ENCODE peak calls at places on chromosome 12, in four cellular contexts. U, B, S and G are unnamed samples.

GRCh38 chr12:53508534-53509199 is 1.4 kb upstream of the NPFF start:
- DNase-seq in U (peak), B (peak), S (no peak), G (peak)

GRCh38 chr12:95820096-95820703 is 29.6 kb upstream of the NTN4 start:
- DNase-seq in U (peak), B (no peak), S (peak), G (peak)

GRCh38 chr12:30098677-30099076 is 314.9 kb upstream of the TMTC1 start:
- DNase-seq in U (no peak), B (no peak), S (no peak), G (no peak)

GRCh38 chr12:44654641-44655625 is 221.2 kb downstream of the NELL2 start:
- DNase-seq in U (no peak), B (peak), S (no peak), G (no peak)

GRCh38 chr12:77888611-77889010 is 57.9 kb downstream of the NAV3 start:
- DNase-seq in U (peak), B (no peak), S (peak), G (no peak)

GRCh38 chr12:88432536-88433462 is 147.5 kb downstream of the KITLG start:
- DNase-seq in U (no peak), B (no peak), S (no peak), G (no peak)

GRCh38 chr12:82948462-82948861 is 261.8 kb downstream of the TMTC2 start:
- DNase-seq in U (no peak), B (no peak), S (no peak), G (no peak)

GRCh38 chr12:124884587-124885438 is 21.1 kb upstream of the SCARB1 start:
- DNase-seq in U (peak), B (no peak), S (no peak), G (no peak)

GRCh38 chr12:15829949-15830348 is 40.8 kb upstream of the EPS8 start:
- DNase-seq in U (no peak), B (no peak), S (no peak), G (no peak)

GRCh38 chr12:120062976-120063579 is 53.5 kb downstream of the RAB35 start:
- DNase-seq in U (peak), B (no peak), S (no peak), G (no peak)

GRCh38 chr12:108570743-108571603 is 8.6 kb downstream of the ISCU start:
- DNase-seq in U (peak), B (peak), S (peak), G (peak)

DNA sequence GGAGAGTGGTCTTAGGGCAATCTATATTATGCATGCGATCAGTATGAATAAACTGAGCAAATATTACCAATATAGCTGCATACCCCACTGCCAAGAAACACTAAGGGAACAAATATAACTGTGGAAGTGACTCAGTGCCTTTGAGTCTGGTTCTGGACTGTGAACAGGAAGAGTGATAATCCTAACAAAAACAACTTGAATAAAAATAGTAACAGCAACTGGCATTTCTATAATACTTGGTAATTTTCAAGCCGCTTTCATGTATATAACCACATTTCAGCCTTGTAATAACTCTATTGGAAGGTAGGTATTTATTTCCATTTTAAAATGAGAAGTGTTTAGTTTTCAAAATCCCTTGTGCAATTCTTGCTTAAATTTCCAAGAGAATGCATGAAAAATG is 338.4 kb upstream of the TMEM132C start:
- DNase-seq in U (no peak), B (no peak), S (no peak), G (no peak)
- TF ChIP-seq JUND in U (no peak), B (no peak), S (no peak), G (no peak)

DNA sequence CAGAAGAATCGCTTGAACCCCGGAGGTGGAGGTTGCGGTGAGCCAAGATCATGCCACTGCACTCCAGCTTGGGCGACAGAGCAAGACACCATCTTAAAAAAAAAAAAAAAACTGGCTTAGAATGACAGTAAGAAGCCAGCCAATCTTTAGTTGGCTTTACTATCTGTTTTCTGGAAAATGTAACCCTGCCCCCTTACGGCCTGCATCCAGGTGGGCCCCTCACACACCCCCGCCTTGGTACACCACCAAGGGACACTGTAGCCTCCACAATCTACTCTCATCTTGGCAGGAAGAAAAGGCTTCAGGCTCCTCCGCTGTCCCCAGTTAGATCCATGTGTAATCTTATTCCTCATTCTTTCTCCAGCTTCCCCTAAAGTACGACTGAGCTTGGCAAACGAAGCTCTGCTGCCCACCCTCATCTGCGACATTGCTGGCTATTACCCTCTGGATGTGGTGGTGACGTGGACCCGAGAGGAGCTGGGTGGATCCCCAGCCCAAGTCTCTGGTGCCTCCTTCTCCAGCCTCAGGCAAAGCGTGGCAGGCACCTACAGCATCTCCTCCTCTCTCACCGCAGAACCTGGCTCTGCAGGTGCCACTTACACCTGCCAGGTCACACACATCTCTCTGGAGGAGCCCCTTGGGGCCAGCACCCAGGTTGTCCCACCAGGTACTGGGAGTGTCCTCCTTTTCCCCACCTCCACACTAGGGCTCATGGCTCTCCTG is 6.6 kb downstream of the TAPBPL start:
- DNase-seq in U (no peak), B (no peak), S (no peak), G (no peak)
- TF ChIP-seq JUND in U (no peak), B (no peak), S (no peak), G (no peak)

DNA sequence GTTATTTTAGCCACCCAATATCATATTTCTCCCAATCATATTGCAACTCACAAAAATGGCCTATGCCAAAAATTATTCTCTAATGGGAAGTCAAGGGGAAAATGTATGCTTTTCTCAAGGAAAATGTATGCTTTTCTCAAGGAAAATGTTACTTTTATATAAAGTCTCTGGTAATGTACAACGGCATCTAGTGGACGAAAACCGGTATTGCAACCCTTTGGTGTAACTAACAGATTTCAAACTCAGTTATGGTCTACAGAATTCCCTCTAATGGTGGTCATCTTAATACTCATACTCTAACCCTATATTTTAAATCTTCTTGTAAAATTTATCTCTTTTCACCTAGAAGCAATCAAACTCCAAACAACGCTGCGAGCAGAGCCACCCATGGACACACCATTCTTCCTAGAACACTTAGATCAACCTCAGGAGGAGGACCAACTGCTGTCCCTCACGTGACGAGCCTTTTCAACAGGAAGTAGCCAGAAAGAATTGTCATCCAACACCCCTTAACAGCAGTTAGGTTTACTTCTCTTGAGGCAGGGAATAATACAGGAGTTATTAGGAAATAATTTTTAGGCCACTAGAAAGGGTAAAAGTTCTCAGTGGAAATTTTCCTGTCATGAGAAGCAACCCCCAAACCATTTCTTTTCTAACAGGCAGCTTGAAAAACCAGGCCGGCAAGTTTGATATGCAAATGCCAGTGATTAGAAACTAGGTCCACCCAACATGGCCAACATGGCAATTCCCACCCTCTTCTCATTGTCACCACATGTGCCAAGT is 20.1 kb downstream of the APOBEC1 start:
- DNase-seq in U (peak), B (no peak), S (peak), G (peak)
- TF ChIP-seq JUND in U (no peak), B (no peak), S (no peak), G (no peak)

GRCh38 chr12:66688836-66689439 is 10.1 kb upstream of the GRIP1 start:
- DNase-seq in U (peak), B (peak), S (peak), G (peak)
- TF ChIP-seq JUND in U (no peak), B (no peak), S (no peak), G (no peak)

GRCh38 chr12:49708851-49709250 is 1.6 kb upstream of the FMNL3 start:
- DNase-seq in U (no peak), B (no peak), S (no peak), G (no peak)

GRCh38 chr12:49707812-49708147 is 575 bp upstream of the FMNL3 start:
- DNase-seq in U (no peak), B (no peak), S (no peak), G (no peak)

GRCh38 chr12:49706351-49707126 is 666 bp downstream of the FMNL3 start:
- DNase-seq in U (no peak), B (peak), S (no peak), G (no peak)

GRCh38 chr12:49705479-49706267 is 1.5 kb downstream of the FMNL3 start:
- DNase-seq in U (peak), B (no peak), S (no peak), G (no peak)

DNA sequence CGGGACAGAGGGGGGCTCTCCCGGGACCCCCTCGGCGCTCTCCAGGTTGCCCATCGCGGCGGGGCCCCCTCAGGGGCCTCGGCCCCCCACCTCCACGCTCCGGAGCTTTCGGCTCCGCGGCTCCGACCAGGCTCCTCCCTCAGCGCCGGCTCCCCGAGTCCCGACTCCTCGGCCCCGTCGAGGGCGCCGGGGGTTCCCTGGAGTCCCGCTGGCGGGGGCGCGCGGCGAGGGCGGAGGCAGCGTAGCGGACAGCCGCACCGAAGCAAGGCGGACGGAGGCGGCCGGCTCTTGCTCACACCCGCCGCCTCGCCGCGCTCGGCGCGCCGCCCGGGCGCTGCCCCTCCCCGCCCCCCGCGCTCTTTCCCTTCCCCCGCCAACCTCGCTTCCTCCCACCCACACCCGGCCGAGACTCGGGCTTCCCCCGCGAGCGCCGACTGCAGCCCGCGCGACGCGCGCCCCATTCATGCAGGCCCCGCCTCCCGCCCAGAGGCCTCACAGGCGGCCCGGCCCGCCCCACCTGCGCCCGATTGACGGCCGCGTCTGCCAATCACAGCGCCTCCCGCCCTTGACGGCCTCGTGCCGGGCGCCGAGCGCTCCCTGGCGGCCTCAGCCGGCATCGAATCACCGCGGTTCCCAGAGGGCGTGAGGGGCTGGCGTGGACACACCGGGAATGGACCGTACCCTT is at the start of gene FMNL3:
- DNase-seq in U (peak), B (peak), S (peak), G (peak)
- TF ChIP-seq JUND in U (no peak), B (peak), S (no peak), G (no peak)

GRCh38 chr12:123813349-123813748 is 51.2 kb downstream of the DNAH10 start:
- DNase-seq in U (no peak), B (no peak), S (no peak), G (no peak)
- TF ChIP-seq JUND in U (no peak), B (no peak), S (no peak), G (no peak)

DNA sequence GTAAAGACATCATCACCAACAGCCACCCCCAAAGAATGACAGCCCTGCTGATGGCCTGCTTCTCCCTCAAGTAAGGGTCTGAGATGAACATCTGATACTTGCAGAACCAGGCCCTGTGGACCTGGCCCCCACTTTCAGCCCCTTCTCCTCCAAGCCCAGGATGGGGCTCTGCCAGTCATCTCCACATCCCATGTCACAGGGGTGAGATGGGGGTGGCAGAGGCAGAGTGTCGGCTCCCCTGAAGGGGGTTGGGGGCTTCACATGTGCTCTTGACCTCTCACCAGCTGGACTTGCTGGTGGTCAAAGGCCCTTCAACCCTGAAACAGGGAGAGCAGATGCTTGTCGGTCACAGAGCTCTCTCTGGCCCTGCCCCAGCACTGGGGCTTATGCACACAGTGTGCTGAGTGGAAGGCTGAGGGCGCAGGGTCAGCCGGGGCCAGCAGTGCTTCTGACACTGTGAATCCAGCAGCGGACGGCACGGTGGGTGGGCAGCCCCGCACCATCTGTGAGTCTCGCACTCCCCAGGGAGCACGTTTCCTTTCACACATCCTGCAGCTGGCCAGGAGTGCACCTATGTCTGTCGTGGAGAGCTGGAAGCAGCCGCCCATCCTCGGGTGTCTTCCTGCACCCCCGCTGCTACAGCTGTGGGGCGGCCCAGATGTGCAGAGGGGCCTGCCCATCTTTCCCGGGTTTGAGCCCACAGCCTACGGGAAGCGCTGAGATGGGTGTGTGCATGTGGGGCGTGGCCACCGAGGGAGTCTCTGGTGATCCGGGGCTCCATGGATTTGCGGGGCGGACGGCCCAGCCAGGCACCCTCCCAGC is 94.3 kb downstream of the ADGRD1 start:
- DNase-seq in U (no peak), B (no peak), S (no peak), G (no peak)
- TF ChIP-seq JUND in U (no peak), B (no peak), S (no peak), G (no peak)